ENCODE peak calls at places on chromosomes 11 and 22, in five cellular contexts. G is transverse colon, F is lower lobe of right lung, R is hepatocyte, Y is A549. O is an unnamed sample. For H3K4me1, the result is how much of the 10 kb centered on the place peaks cover.

GRCh38 chr11:61120865-61121831 is 18.9 kb downstream of the CD5 start:
- DNase-seq in G (peak), F (no peak), R (peak), Y (no peak), O (no peak)

GRCh38 chr11:123800041-123800440 is 6.1 kb downstream of the OR6M1 start:
- DNase-seq in G (no peak), F (no peak), R (no peak), Y (no peak), O (no peak)

GRCh38 chr22:32859743-32860142 is 58.2 kb downstream of the TIMP3 start:
- DNase-seq in G (no peak), F (no peak), R (no peak), Y (no peak), O (no peak)

GRCh38 chr11:72422414-72422813 is 11.9 kb downstream of the CLPB start:
- DNase-seq in G (no peak), F (no peak), R (no peak), Y (no peak), O (no peak)

GRCh38 chr22:43211941-43212433 is 25.1 kb upstream of the TTLL12 start:
- DNase-seq in G (no peak), F (no peak), R (no peak), Y (no peak), O (no peak)

GRCh38 chr11:44310456-44311272 is 725 bp upstream of the ALX4 start:
- DNase-seq in G (no peak), F (no peak), R (no peak), Y (no peak), O (no peak)

GRCh38 chr22:22720201-22720723 is 75.8 kb downstream of the GGTLC2 start:
- DNase-seq in G (peak), F (no peak), R (peak), Y (no peak), O (peak)

GRCh38 chr22:35330258-35330861 is 30.7 kb downstream of the TOM1 start:
- DNase-seq in G (peak), F (peak), R (peak), Y (no peak), O (no peak)

GRCh38 chr11:206002-206384 is 1.2 kb downstream of the BET1L start:
- DNase-seq in G (peak), F (peak), R (no peak), Y (no peak), O (no peak)

GRCh38 chr11:69931994-69932910 is 113.0 kb upstream of the FGF3 start:
- DNase-seq in G (no peak), F (peak), R (no peak), Y (no peak), O (no peak)

GRCh38 chr22:50175921-50176849 is 5.7 kb downstream of the PANX2 start:
- DNase-seq in G (no peak), F (peak), R (no peak), Y (no peak), O (no peak)

GRCh38 chr11:78415338-78415737 is 2.3 kb downstream of the GAB2 start:
- DNase-seq in G (no peak), F (no peak), R (no peak), Y (no peak), O (no peak)

GRCh38 chr11:93131709-93132108 is 66.1 kb downstream of the SLC36A4 start:
- DNase-seq in G (no peak), F (no peak), R (no peak), Y (no peak), O (no peak)

GRCh38 chr22:41752011-41752975 is 48.2 kb upstream of the CCDC134 start:
- DNase-seq in G (no peak), F (no peak), R (no peak), Y (no peak), O (peak)

GRCh38 chr11:40295466-40295865 is 1164.0 kb downstream of the LRRC4C start:
- DNase-seq in G (no peak), F (no peak), R (no peak), Y (no peak), O (no peak)

GRCh38 chr11:63838150-63838681 is 694 bp upstream of the MARK2 start:
- DNase-seq in G (peak), F (no peak), R (no peak), Y (no peak), O (no peak)

GRCh38 chr11:9693801-9694553 is 30.1 kb downstream of the SWAP70 start:
- DNase-seq in G (no peak), F (no peak), R (no peak), Y (no peak), O (no peak)

GRCh38 chr22:46738961-46739870 is 1.2 kb upstream of the CERK start:
- DNase-seq in G (peak), F (no peak), R (peak), Y (peak), O (peak)

GRCh38 chr11:115924744-115925567 is 420.7 kb upstream of the CADM1 start:
- DNase-seq in G (no peak), F (no peak), R (no peak), Y (no peak), O (peak)

GRCh38 chr11:105429421-105429965 is 180.4 kb upstream of the GRIA4 start:
- DNase-seq in G (no peak), F (no peak), R (no peak), Y (no peak), O (no peak)

GRCh38 chr11:126594921-126595367 is 239.5 kb downstream of the ST3GAL4 start:
- DNase-seq in G (no peak), F (peak), R (no peak), Y (no peak), O (no peak)

GRCh38 chr11:13465909-13466371 is 2.9 kb upstream of the BTBD10 start:
- DNase-seq in G (no peak), F (no peak), R (peak), Y (peak), O (peak)

GRCh38 chr11:77038825-77039326 is 4.7 kb downstream of the B3GNT6 start:
- DNase-seq in G (no peak), F (no peak), R (no peak), Y (no peak), O (no peak)

GRCh38 chr22:44455151-44455962 is 42.7 kb downstream of the RTL6 start:
- DNase-seq in G (peak), F (no peak), R (no peak), Y (no peak), O (peak)

GRCh38 chr11:19275496-19275895 is 34.8 kb upstream of the E2F8 start:
- DNase-seq in G (no peak), F (no peak), R (no peak), Y (peak), O (no peak)

GRCh38 chr11:110691961-110692360 is 20.3 kb downstream of the ARHGAP20 start:
- DNase-seq in G (no peak), F (no peak), R (no peak), Y (no peak), O (no peak)

GRCh38 chr11:10208045-10208674 is 85.9 kb downstream of the SBF2 start:
- DNase-seq in G (no peak), F (no peak), R (peak), Y (peak), O (peak)

GRCh38 chr11:66868726-66869291 is 11.9 kb downstream of the LRFN4 start:
- DNase-seq in G (peak), F (peak), R (peak), Y (peak), O (peak)

GRCh38 chr22:23698094-23698493 is 7.3 kb downstream of the RGL4 start:
- DNase-seq in G (no peak), F (no peak), R (no peak), Y (no peak), O (no peak)

GRCh38 chr22:31284241-31284745 is 8.0 kb downstream of the PIK3IP1 start:
- DNase-seq in G (no peak), F (no peak), R (no peak), Y (no peak), O (no peak)

GRCh38 chr11:10450451-10451398 is 4.3 kb upstream of the AMPD3 start:
- DNase-seq in G (peak), F (peak), R (peak), Y (peak), O (peak)

DNA sequence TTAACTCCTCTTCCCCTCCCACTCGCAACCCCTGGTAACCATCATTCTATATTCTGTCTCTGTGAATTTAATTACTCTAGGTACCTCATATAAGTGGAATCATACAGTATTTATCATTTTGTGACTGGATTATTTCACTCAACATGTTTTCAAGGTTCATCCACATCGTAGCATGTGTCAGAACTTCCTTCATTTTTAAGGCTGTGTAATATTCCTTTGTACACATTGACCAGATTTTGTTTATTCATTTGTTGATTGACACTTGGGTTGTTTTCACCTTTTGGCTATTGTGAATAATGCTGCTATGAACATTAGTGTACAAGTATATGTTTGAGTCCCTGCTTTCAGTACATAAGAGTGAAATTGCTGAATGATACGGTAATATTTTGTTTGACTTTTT is 2.7 kb upstream of the GNB1L start:
- DNase-seq in G (no peak), F (no peak), R (no peak), Y (no peak), O (no peak)
- H3K4me1 ChIP-seq in G (under half), F (under half), R (under half), Y (under half), O (under half)

DNA sequence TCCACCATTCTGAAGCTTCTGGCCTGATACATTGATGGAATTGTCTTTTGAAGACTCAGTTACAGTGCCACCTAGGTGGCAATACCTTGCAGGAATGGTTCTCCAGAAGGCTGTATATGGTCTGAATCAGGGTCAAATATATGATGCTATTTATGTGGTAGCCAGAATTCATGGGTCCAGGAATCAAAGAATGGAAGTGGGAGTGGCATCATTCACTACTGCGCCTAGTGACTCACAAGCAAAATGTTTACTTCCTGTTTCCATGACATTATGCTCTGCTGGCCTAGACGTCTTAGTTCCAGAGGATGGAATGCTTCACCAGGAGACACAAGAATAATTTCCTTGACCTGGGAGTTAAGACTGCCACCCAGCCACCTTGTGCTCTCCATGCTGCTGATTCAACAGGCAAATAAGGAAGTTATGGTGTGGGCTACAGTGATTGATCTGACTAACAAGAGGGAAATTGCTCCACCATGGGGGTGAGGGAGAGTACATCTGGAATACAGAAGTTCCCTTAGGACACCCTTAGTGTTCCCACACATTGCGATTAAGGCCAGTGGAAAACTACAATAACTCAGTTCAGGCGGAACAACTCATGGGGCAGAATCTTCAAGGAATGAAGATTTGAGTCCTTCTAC is 491.8 kb downstream of the ETS1 start:
- DNase-seq in G (no peak), F (no peak), R (no peak), Y (no peak), O (no peak)
- TF ChIP-seq CTCF in G (no peak), F (no peak), R (no peak), Y (no peak), O (no peak)

DNA sequence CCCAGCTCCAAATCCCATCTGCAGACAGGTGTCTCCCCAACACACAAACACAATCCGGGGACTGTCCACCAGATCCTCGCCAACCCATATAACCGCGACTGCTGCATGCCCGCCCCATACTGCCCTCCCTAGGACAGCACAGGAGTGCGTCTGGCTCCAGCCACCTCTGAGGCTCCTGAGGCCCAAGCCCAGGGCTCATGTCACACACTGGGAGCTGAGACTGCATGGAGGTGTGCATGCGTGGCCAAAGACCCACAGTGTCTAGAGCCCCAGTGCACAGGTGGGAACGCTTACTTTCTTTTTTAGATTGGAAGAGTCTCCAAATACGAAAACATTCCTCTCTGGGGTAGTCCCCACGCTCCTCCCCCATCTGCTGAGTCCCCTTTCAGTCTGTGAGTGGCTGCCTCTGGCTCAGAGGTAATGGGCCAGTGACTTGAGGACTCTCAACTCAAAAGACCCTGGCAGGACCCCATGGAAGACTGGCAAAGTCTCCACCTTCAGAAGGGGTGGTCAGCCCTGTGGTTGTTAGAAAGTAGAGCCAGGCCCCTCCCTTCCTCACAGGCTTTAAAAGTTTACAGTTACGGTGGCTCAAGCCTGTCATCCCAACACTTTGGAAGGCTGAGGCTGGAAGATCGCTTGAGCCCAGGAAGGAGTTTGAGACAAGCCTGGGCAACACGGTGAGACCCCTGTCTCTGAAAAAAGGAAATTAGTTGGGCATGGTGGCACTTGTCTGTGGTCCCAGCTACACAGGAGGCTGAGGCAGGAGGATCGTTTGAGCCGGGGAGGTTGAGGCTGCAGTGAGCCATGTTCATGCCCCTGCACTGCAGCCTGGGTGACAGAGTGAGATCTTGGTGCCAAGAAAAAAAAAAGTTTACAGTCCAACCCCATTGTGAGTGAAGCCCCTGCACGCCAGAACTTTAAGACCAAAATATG is 2.3 kb downstream of the CBX7 start:
- DNase-seq in G (no peak), F (no peak), R (peak), Y (no peak), O (peak)
- H3K4me1 ChIP-seq in G (half or more), F (half or more), R (under half), Y (under half), O (half or more)

GRCh38 chr22:17896552-17896951 is 122.3 kb upstream of the BID start:
- DNase-seq in G (no peak), F (no peak), R (no peak), Y (peak), O (no peak)
- TF ChIP-seq CTCF in G (peak), F (peak), R (peak), Y (no peak), O (no peak)

DNA sequence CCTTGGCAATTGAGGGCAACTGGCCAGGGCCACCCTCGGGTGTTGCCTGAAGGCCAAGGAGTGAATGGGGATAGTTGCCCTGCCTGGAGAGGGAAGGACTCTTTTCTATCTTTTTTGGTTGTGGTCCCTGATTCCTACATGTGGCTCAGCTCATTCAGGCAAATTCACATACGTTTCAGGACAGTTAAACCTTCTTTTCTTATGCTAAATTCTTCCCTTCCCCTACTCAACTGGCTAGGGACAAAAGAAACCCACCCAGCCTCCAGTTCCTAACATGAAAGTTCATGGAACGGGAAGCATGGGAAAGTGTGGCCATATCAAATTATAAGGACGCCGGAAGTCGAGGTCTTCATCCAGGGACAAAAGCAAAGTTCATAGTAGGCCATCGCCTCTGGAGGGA is 26.3 kb upstream of the APLNR start:
- DNase-seq in G (no peak), F (no peak), R (no peak), Y (no peak), O (no peak)
- H3K4me1 ChIP-seq in G (under half), F (under half), R (under half), Y (under half), O (under half)

DNA sequence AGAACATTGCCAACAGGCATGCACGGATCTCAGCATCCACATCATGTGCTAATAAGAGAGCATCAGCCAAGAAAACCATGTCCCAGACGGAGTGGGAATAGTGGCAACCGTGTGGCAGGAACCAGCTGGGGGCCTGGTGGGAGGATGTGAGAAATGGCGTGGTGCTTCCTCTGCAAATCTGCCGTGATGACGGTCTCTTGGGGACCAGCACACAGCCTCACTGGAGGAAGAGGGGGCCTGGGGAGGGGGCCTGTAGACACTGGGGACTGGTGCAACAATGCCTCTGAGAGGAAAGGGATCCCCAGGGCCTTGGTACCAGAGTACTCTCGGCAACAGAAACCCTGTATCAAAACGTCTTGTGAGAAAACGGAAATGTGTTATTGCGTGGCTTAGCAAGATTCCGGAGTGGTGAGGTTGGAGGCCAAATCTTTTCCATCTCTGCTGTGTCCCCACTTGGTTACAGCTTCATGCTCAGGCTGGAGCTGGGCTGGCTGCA is 154.3 kb upstream of the TBCEL start:
- DNase-seq in G (no peak), F (no peak), R (no peak), Y (no peak), O (no peak)
- TF ChIP-seq CTCF in G (no peak), F (no peak), R (no peak), Y (no peak), O (no peak)

DNA sequence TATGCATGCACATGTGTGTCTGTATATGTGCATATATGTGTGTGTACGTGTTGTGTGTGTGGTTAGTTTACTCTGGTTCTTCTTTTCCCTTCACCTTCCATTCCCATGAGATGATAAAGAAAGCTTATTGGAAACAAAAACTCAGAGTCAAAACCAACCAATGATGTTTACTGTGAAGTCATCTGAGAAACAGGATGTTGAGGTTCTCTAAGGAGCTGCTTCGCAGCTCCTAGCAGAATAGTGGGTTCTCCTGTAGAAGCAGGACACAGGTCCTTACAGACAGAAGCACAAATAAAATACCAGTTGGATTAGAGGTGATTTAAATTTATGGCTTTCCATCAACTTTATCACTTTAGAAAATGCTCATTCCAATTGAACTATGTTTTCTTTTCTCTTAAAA is 256.1 kb upstream of the PLET1 start:
- DNase-seq in G (no peak), F (no peak), R (no peak), Y (no peak), O (no peak)
- H3K4me1 ChIP-seq in G (under half), F (under half), R (under half), Y (under half), O (under half)

GRCh38 chr11:99739464-99740089 is 718.8 kb downstream of the CNTN5 start:
- DNase-seq in G (no peak), F (no peak), R (peak), Y (peak), O (peak)
- TF ChIP-seq CTCF in G (peak), F (peak), R (peak), Y (peak), O (peak)